ENCODE peak calls at places on chromosomes 13 and 19, in five cellular contexts. S, R, F, K and N are unnamed samples.

GRCh38 chr19:49475995-49476880 is 2.2 kb downstream of the FLT3LG start:
- DNase-seq in S (peak), K (no peak), R (no peak), F (no peak), N (no peak)

GRCh38 chr19:29668746-29669609 is 3.7 kb downstream of the PLEKHF1 start:
- DNase-seq in K (no peak), F (no peak), R (no peak), S (no peak), N (no peak)

GRCh38 chr13:48234652-48235099 is 1.7 kb downstream of the ITM2B start:
- DNase-seq in K (no peak), F (no peak), R (no peak), S (no peak), N (no peak)

GRCh38 chr19:35899547-35900214 is 659 bp downstream of the NFKBID start:
- DNase-seq in R (peak), F (peak), S (peak), K (peak), N (peak)

GRCh38 chr19:1241417-1242095 is at the start of gene ATP5F1D:
- DNase-seq in R (peak), K (peak), S (peak), F (peak), N (no peak)

GRCh38 chr13:79282976-79283375 is 123.1 kb downstream of the RBM26 start:
- DNase-seq in S (no peak), K (no peak), R (no peak), F (peak), N (no peak)

GRCh38 chr13:39419866-39420265 is 183.1 kb downstream of the LHFPL6 start:
- DNase-seq in K (no peak), R (no peak), S (no peak), F (no peak), N (no peak)

GRCh38 chr13:33441015-33441414 is 155.5 kb upstream of the STARD13 start:
- DNase-seq in R (no peak), S (no peak), F (peak), K (no peak), N (no peak)

GRCh38 chr19:6790194-6791128 is 18.0 kb downstream of the VAV1 start:
- DNase-seq in S (no peak), F (no peak), K (no peak), R (no peak), N (no peak)

GRCh38 chr19:39157275-39157996 is 31.9 kb downstream of the PAK4 start:
- DNase-seq in K (no peak), S (no peak), F (peak), R (no peak), N (no peak)

GRCh38 chr13:33519561-33520479 is 234.3 kb upstream of the STARD13 start:
- DNase-seq in F (peak), R (peak), K (no peak), S (no peak), N (peak)

GRCh38 chr19:10667867-10668266 is 13.7 kb downstream of the ILF3 start:
- DNase-seq in S (no peak), K (no peak), R (no peak), F (no peak), N (no peak)

GRCh38 chr13:111411186-111411858 is 90.9 kb downstream of the TEX29 start:
- DNase-seq in K (no peak), F (no peak), R (no peak), S (no peak), N (no peak)

GRCh38 chr19:47161876-47162489 is 31.3 kb downstream of the SAE1 start:
- DNase-seq in S (no peak), F (no peak), R (no peak), K (no peak), N (no peak)

GRCh38 chr19:36120092-36120983 is 5.1 kb downstream of the TBCB start:
- DNase-seq in F (no peak), R (no peak), S (no peak), K (no peak), N (no peak)

GRCh38 chr19:1672038-1672768 is 19.8 kb upstream of the TCF3 start:
- DNase-seq in R (no peak), F (peak), K (peak), S (peak), N (no peak)

GRCh38 chr19:44111910-44112463 is 1.2 kb upstream of the ZNF225 start:
- DNase-seq in R (no peak), K (no peak), S (no peak), F (peak), N (peak)

GRCh38 chr19:35932291-35932936 is 3.8 kb upstream of the LRFN3 start:
- DNase-seq in K (no peak), F (no peak), S (no peak), R (no peak), N (no peak)

GRCh38 chr19:30848626-30849322 is 476.6 kb downstream of the ZNF536 start:
- DNase-seq in F (no peak), S (no peak), R (no peak), K (no peak), N (no peak)